ENCODE peak calls at places on chromosomes 4 and X, in six cellular contexts. T is iPS-NIHi11, H is hepatocyte, Z is ACHN, E is T-cell, X is colonic mucosa. W is an unnamed sample.
A peak's percentile ranks its signal among the peaks of the same experiment; 100 is the strongest.

GRCh38 chrX:110915120-110915519 is 119.5 kb upstream of the CHRDL1 start:
- DNase-seq in H (peak; percentile 19), X (no peak), T (peak; percentile 5), E (no peak), Z (no peak), W (no peak)

GRCh38 chrX:66632473-66632872 is 6.4 kb downstream of the EDA2R start:
- DNase-seq in T (no peak), H (no peak), Z (peak; percentile 23), X (no peak), E (no peak), W (no peak)

GRCh38 chr4:127601029-127601428 is 31.7 kb upstream of the INTU start:
- DNase-seq in T (no peak), H (no peak), Z (peak; percentile 9), E (no peak), X (no peak), W (peak; percentile 58)

GRCh38 chr4:52251864-52252263 is 200.8 kb downstream of the SPATA18 start:
- DNase-seq in E (no peak), X (no peak), Z (no peak), H (no peak), T (no peak), W (no peak)

GRCh38 chr4:25454491-25454890 is 77.4 kb downstream of the ANAPC4 start:
- DNase-seq in E (no peak), H (no peak), T (no peak), Z (no peak), X (no peak), W (no peak)

GRCh38 chrX:155215443-155216178 is 649 bp upstream of the VBP1 start:
- DNase-seq in H (no peak), Z (no peak), X (no peak), E (no peak), T (no peak), W (no peak)

GRCh38 chr4:79476196-79476595 is 68.2 kb upstream of the GK2 start:
- DNase-seq in Z (no peak), H (no peak), X (no peak), E (no peak), T (no peak), W (no peak)

GRCh38 chrX:7420712-7421111 is 272.8 kb upstream of the PUDP start:
- DNase-seq in T (no peak), X (no peak), H (no peak), Z (no peak), E (no peak), W (no peak)

GRCh38 chrX:65667503-65668355 is at the start of gene MSN:
- DNase-seq in X (peak; percentile 68), H (peak; percentile 59), E (peak; percentile 55), Z (peak; percentile 52), T (peak; percentile 71), W (peak; percentile 62)

GRCh38 chr4:26161030-26161824 is 159.6 kb upstream of the RBPJ start:
- DNase-seq in Z (no peak), X (no peak), T (peak; percentile 57), H (no peak), E (no peak), W (no peak)

GRCh38 chrX:114580336-114580735 is 3.5 kb upstream of the HTR2C start:
- DNase-seq in X (no peak), H (peak; percentile 19), E (no peak), Z (no peak), T (no peak), W (peak; percentile 6)

GRCh38 chrX:103120748-103121147 is 27.8 kb upstream of the NXF3 start:
- DNase-seq in E (no peak), X (no peak), Z (no peak), H (no peak), T (no peak), W (no peak)

GRCh38 chr4:53193111-53193510 is 172.8 kb downstream of the SCFD2 start:
- DNase-seq in X (no peak), E (no peak), H (no peak), Z (no peak), T (no peak), W (no peak)

GRCh38 chrX:151973262-151973661 is 1.2 kb downstream of the GABRE start:
- DNase-seq in H (no peak), T (no peak), E (no peak), Z (no peak), X (no peak), W (no peak)

GRCh38 chr4:43716721-43717395 is 731.8 kb downstream of the KCTD8 start:
- DNase-seq in H (no peak), X (no peak), E (no peak), Z (no peak), T (no peak), W (no peak)

GRCh38 chr4:40718571-40718970 is 31.2 kb upstream of the NSUN7 start:
- DNase-seq in X (peak; percentile 89), E (no peak), H (peak; percentile 16), Z (no peak), T (peak; percentile 77), W (no peak)

GRCh38 chr4:173883821-173884220 is 353.8 kb upstream of the HAND2 start:
- DNase-seq in Z (no peak), E (no peak), H (peak; percentile 8), T (no peak), X (no peak), W (no peak)

GRCh38 chr4:16253127-16253960 is 27.1 kb upstream of the TAPT1 start:
- DNase-seq in T (no peak), Z (peak; percentile 52), H (no peak), E (no peak), X (no peak), W (peak; percentile 79)

GRCh38 chr4:144654161-144654560 is 8.2 kb downstream of the HHIP start:
- DNase-seq in H (no peak), E (no peak), T (no peak), Z (no peak), X (no peak), W (no peak)

GRCh38 chr4:112532267-112532666 is 16.3 kb upstream of the NEUROG2 start:
- DNase-seq in T (no peak), E (no peak), H (no peak), Z (no peak), X (no peak), W (no peak)

GRCh38 chrX:37701588-37701987 is 16.0 kb downstream of the XK start:
- DNase-seq in H (no peak), Z (no peak), X (no peak), T (peak; percentile 6), E (no peak), W (peak; percentile 49)

GRCh38 chrX:51336584-51336983 is 4.0 kb downstream of the NUDT10 start:
- DNase-seq in E (peak; percentile 10), H (peak; percentile 55), T (peak; percentile 19), Z (peak; percentile 22), X (no peak), W (peak; percentile 52)

GRCh38 chrX:151974336-151975227 is at the start of gene GABRE:
- DNase-seq in Z (no peak), E (no peak), T (peak; percentile 69), H (peak; percentile 72), X (peak; percentile 74), W (peak; percentile 63)

GRCh38 chr4:8316911-8317351 is 47.4 kb downstream of the HTRA3 start:
- DNase-seq in E (no peak), T (no peak), H (no peak), Z (no peak), X (no peak), W (no peak)

GRCh38 chr4:7698586-7698985 is 241.1 kb downstream of the AFAP1 start:
- DNase-seq in Z (no peak), E (no peak), T (peak; percentile 63), H (no peak), X (no peak), W (no peak)

GRCh38 chrX:47743504-47743903 is 84.5 kb upstream of the UXT start:
- DNase-seq in T (no peak), E (no peak), X (no peak), H (no peak), Z (peak; percentile 1), W (peak; percentile 73)